ENCODE peak calls at places on chromosomes 12 and 14, in six cellular contexts. E is lower leg skin; W is CD8-positive, alpha-beta T cell; S is heart right ventricle; U is transverse colon; H is CD4-positive, alpha-beta T cell. K is an unnamed sample.
A peak's percentile ranks its signal among the peaks of the same experiment; 100 is the strongest.

GRCh38 chr12:114691810-114692557 is 8.0 kb upstream of the TBX3 start:
- DNase-seq in E (no peak), W (no peak), S (no peak), U (no peak), H (no peak), K (no peak)

GRCh38 chr14:29856516-29856915 is 71.1 kb downstream of the PRKD1 start:
- DNase-seq in E (no peak), W (no peak), S (no peak), U (no peak), H (no peak), K (no peak)

GRCh38 chr14:103618999-103619398 is 10.0 kb upstream of the KLC1 start:
- DNase-seq in E (no peak), W (no peak), S (no peak), U (no peak), H (no peak), K (no peak)

GRCh38 chr14:90105756-90106155 is 44.0 kb downstream of the KCNK13 start:
- DNase-seq in E (no peak), W (no peak), S (no peak), U (no peak), H (no peak), K (no peak)

GRCh38 chr12:26938660-26939185 is 453 bp downstream of the FGFR1OP2 start:
- DNase-seq in E (no peak), W (peak; percentile 17), S (no peak), U (no peak), H (peak; percentile 9), K (no peak)

GRCh38 chr14:35368993-35369392 is 35.6 kb downstream of the NFKBIA start:
- DNase-seq in E (no peak), W (no peak), S (no peak), U (no peak), H (no peak), K (no peak)

GRCh38 chr12:56046027-56046780 is 4.5 kb downstream of the RPS26 start:
- DNase-seq in E (no peak), W (no peak), S (no peak), U (no peak), H (no peak), K (no peak)

GRCh38 chr14:71551291-71551955 is 380.8 kb upstream of the RGS6 start:
- DNase-seq in E (no peak), W (no peak), S (no peak), U (no peak), H (no peak), K (no peak)

GRCh38 chr12:7130791-7131501 is 775 bp downstream of the CLSTN3 start:
- DNase-seq in E (no peak), W (peak; percentile 46), S (no peak), U (peak; percentile 64), H (peak; percentile 15), K (no peak)

GRCh38 chr12:111063296-111064026 is 143.1 kb upstream of the MYL2 start:
- DNase-seq in E (no peak), W (no peak), S (no peak), U (no peak), H (no peak), K (no peak)

GRCh38 chr14:23056956-23057756 is at the start of gene CDH24:
- DNase-seq in E (peak; percentile 47), W (peak; percentile 62), S (peak; percentile 61), U (peak; percentile 84), H (peak; percentile 50), K (peak; percentile 66)

GRCh38 chr12:52645120-52645761 is 6.8 kb downstream of the KRT2 start:
- DNase-seq in E (no peak), W (peak; percentile 44), S (no peak), U (no peak), H (peak; percentile 32), K (no peak)

GRCh38 chr12:109099426-109100020 is 2.1 kb downstream of the UNG start:
- DNase-seq in E (no peak), W (no peak), S (no peak), U (no peak), H (no peak), K (no peak)

GRCh38 chr12:4118017-4118510 is 155.5 kb upstream of the CCND2 start:
- DNase-seq in E (no peak), W (no peak), S (peak; percentile 51), U (peak; percentile 80), H (no peak), K (no peak)

GRCh38 chr12:102948941-102949352 is 8.5 kb upstream of the ASCL1 start:
- DNase-seq in E (peak; percentile 23), W (peak; percentile 35), S (no peak), U (peak; percentile 26), H (peak; percentile 30), K (no peak)

GRCh38 chr12:95368931-95369330 is 105.0 kb upstream of the METAP2 start:
- DNase-seq in E (no peak), W (no peak), S (no peak), U (no peak), H (no peak), K (no peak)

GRCh38 chr14:22976620-22977433 is 5.5 kb downstream of the AJUBA start:
- DNase-seq in E (no peak), W (no peak), S (no peak), U (peak; percentile 31), H (no peak), K (no peak)

GRCh38 chr12:72511906-72512305 is 239.7 kb downstream of the TRHDE start:
- DNase-seq in E (no peak), W (no peak), S (no peak), U (no peak), H (no peak), K (no peak)

GRCh38 chr12:5718680-5719079 is 226.4 kb downstream of the ANO2 start:
- DNase-seq in E (no peak), W (no peak), S (peak; percentile 45), U (no peak), H (no peak), K (no peak)

GRCh38 chr14:80477388-80478160 is 266.3 kb upstream of the DIO2 start:
- DNase-seq in E (no peak), W (no peak), S (no peak), U (no peak), H (no peak), K (no peak)

GRCh38 chr12:73225371-73225937 is 953.3 kb downstream of the TRHDE start:
- DNase-seq in E (no peak), W (no peak), S (no peak), U (no peak), H (no peak), K (no peak)

GRCh38 chr14:81273521-81273920 is 52.8 kb upstream of the GTF2A1 start:
- DNase-seq in E (no peak), W (no peak), S (no peak), U (no peak), H (no peak), K (no peak)

GRCh38 chr12:67981236-67982164 is 7.7 kb upstream of the IFNG-AS1 start:
- DNase-seq in E (no peak), W (no peak), S (no peak), U (no peak), H (no peak), K (no peak)

GRCh38 chr12:936377-937345 is 12.8 kb downstream of the RAD52 start:
- DNase-seq in E (no peak), W (no peak), S (no peak), U (no peak), H (no peak), K (no peak)
- TF ChIP-seq CTCF in E (no peak), W (no peak), S (no peak), U (no peak), H (no peak), K (no peak)

GRCh38 chr14:92601757-92602417 is 88.3 kb downstream of the RIN3 start:
- DNase-seq in E (no peak), W (no peak), S (no peak), U (no peak), H (no peak), K (no peak)
- TF ChIP-seq CTCF in E (no peak), W (no peak), S (no peak), U (no peak), H (no peak), K (no peak)

GRCh38 chr12:88946377-88946997 is 366.2 kb upstream of the KITLG start:
- DNase-seq in E (peak; percentile 26), W (no peak), S (peak; percentile 48), U (no peak), H (no peak), K (no peak)
- TF ChIP-seq CTCF in E (no peak), W (no peak), S (no peak), U (peak; percentile 6), H (no peak), K (no peak)

DNA sequence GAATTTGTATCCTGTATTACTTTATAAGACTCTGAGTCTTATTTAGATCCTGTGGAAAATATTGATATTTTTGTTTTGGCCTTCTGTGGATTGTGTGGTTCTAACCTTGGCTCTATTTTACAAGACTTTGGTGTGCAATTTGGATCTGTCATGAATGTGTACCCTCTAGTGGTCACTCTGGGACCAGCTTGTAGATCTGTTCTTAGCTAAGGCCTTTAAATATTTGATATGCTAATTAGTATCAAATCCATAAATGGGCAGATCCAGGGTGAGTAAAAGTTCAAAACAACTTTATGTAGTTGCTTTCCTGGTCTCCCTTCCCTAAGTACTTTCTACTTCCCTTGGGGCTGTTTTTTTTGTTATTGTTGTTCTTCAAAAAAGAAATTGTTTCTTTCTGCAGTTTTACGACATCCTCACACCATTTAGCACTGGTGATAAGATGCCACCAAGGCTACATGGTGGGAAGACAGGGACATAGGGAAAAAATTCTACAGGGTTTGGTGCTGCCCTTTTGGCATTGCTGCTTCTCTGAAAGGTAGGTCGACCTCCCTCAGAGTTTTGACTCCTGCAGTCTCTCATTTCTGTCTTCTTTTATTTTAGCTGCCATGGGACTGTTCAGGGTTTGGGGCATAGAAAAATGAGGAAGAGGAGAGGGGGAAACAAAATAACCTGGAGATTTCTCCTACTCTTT is 238.5 kb downstream of the GPHN start:
- DNase-seq in E (no peak), W (no peak), S (peak; percentile 6), U (no peak), H (no peak), K (no peak)
- TF ChIP-seq CTCF in E (no peak), W (no peak), S (peak; percentile 55), U (peak; percentile 41), H (peak; percentile 54), K (peak; percentile 29)

GRCh38 chr14:99067141-99067920 is 204.7 kb downstream of the BCL11B start:
- DNase-seq in E (no peak), W (no peak), S (no peak), U (no peak), H (no peak), K (peak; percentile 64)

GRCh38 chr14:99066378-99066777 is 205.6 kb downstream of the BCL11B start:
- DNase-seq in E (no peak), W (no peak), S (no peak), U (no peak), H (no peak), K (peak; percentile 30)

GRCh38 chr14:99063620-99064225 is 208.3 kb downstream of the BCL11B start:
- DNase-seq in E (no peak), W (no peak), S (no peak), U (no peak), H (no peak), K (peak; percentile 37)

GRCh38 chr14:99064262-99064954 is 207.6 kb downstream of the BCL11B start:
- DNase-seq in E (peak; percentile 34), W (no peak), S (no peak), U (no peak), H (no peak), K (no peak)

DNA sequence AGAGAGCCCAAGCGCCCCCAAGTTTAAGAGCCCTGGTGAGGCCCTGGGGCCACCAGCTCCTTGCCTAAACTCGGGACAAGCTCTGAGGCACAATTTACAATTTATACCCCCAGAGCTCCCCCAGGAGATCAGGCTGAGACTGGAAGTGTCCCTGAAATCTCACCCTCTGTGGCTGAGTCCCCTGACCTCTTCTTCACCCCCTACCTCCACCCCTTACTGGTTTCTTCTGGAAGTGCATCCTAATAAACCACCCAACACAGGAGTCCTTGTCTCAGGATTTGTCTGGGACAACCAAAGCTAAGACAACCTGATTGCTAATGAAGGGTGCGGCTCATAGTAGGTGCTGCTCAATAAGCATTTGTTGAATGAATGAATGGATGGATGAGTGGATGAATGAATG is 206.4 kb downstream of the BCL11B start:
- DNase-seq in E (no peak), W (no peak), S (no peak), U (no peak), H (no peak), K (no peak)
- TF ChIP-seq CTCF in E (no peak), W (no peak), S (no peak), U (no peak), H (no peak), K (no peak)